ENCODE peak calls at places on chromosome 11, in nine cellular contexts. K is neural progenitor cell; Z is K562; D is CD4-positive, CD25-positive, alpha-beta regulatory T cell; Q is right atrium auricular region; F is OCI-LY7; L is lower lobe of right lung; O is breast epithelium; H is right cardiac atrium. W is an unnamed sample. For H3K4me1, the result is how much of the 10 kb centered on the place peaks cover.

GRCh38 chr11:112583246-112583893 is 322.7 kb upstream of the PLET1 start:
- DNase-seq in K (no peak), Q (no peak), O (no peak), H (no peak), L (no peak), Z (no peak), F (no peak), D (no peak), W (no peak)

GRCh38 chr11:43687120-43687791 is 6.7 kb downstream of the HSD17B12 start:
- DNase-seq in Z (no peak), O (no peak), D (no peak), K (no peak), H (peak), F (no peak), L (peak), Q (peak), W (peak)

GRCh38 chr11:59542142-59542810 is 30.9 kb downstream of the OR4D9 start:
- DNase-seq in L (no peak), F (no peak), H (no peak), D (no peak), O (no peak), Q (no peak), Z (no peak), K (no peak), W (no peak)

GRCh38 chr11:57798905-57799559 is 37.4 kb downstream of the CTNND1 start:
- DNase-seq in O (no peak), K (no peak), H (no peak), F (no peak), Z (peak), L (peak), D (no peak), Q (no peak), W (peak)

GRCh38 chr11:73404048-73404447 is 27.8 kb downstream of the RELT start:
- DNase-seq in O (no peak), K (peak), D (no peak), F (no peak), L (peak), H (peak), Q (no peak), Z (peak), W (peak)

GRCh38 chr11:26626346-26626745 is 54.3 kb upstream of the MUC15 start:
- DNase-seq in L (no peak), O (no peak), D (no peak), H (no peak), F (no peak), Q (no peak), Z (no peak), K (no peak), W (no peak)

GRCh38 chr11:18321991-18322711 is at the start of the genes GTF2H1 and HPS5:
- DNase-seq in L (peak), H (peak), F (peak), Z (peak), K (peak), Q (peak), D (peak), O (peak), W (peak)

GRCh38 chr11:43589601-43590250 is 90.8 kb upstream of the HSD17B12 start:
- DNase-seq in K (no peak), H (no peak), Q (no peak), D (no peak), L (no peak), F (no peak), O (no peak), Z (no peak), W (no peak)

GRCh38 chr11:44556735-44557409 is 8.6 kb upstream of the CD82 start:
- DNase-seq in O (no peak), K (peak), F (peak), Z (no peak), Q (peak), L (peak), H (peak), D (peak), W (peak)

GRCh38 chr11:77407613-77408012 is 66.3 kb downstream of the PAK1 start:
- DNase-seq in K (no peak), L (no peak), Q (no peak), F (no peak), O (peak), Z (no peak), D (no peak), H (no peak), W (peak)

GRCh38 chr11:65646921-65647701 is 9.2 kb downstream of the SIPA1 start:
- DNase-seq in O (peak), K (peak), L (peak), F (no peak), H (peak), Q (no peak), Z (peak), D (no peak), W (no peak)

GRCh38 chr11:35615911-35616900 is 2.1 kb upstream of the FJX1 start:
- DNase-seq in F (peak), D (peak), K (peak), Z (peak), O (no peak), H (no peak), L (no peak), Q (no peak), W (peak)

GRCh38 chr11:57349491-57350274 is 11.5 kb downstream of the P2RX3 start:
- DNase-seq in K (peak), F (peak), Z (peak), H (peak), D (peak), O (peak), Q (peak), L (peak), W (peak)

GRCh38 chr11:73241300-73241699 is 23.2 kb downstream of the P2RY2 start:
- DNase-seq in O (no peak), Z (no peak), D (no peak), F (no peak), K (no peak), Q (no peak), L (no peak), H (no peak), W (no peak)

GRCh38 chr11:47378836-47379170 is 456 bp upstream of the SPI1 start:
- DNase-seq in F (no peak), L (peak), H (no peak), Q (no peak), K (no peak), D (no peak), Z (no peak), O (no peak), W (no peak)

GRCh38 chr11:72842644-72843330 is 28.6 kb downstream of the ATG16L2 start:
- DNase-seq in D (no peak), Q (no peak), H (no peak), Z (no peak), K (no peak), O (no peak), L (no peak), F (no peak), W (no peak)

GRCh38 chr11:78282821-78283220 is 94.1 kb downstream of the USP35 start:
- DNase-seq in Z (no peak), F (no peak), Q (no peak), H (no peak), D (no peak), K (no peak), O (no peak), L (no peak), W (no peak)

GRCh38 chr11:114291381-114291780 is 4.8 kb upstream of the NNMT start:
- DNase-seq in D (no peak), F (no peak), Q (no peak), Z (no peak), K (no peak), H (no peak), L (no peak), O (no peak), W (no peak)

GRCh38 chr11:126282742-126283591 is at the start of gene TIRAP:
- DNase-seq in O (peak), F (peak), H (peak), L (peak), Z (peak), K (peak), Q (no peak), D (peak), W (peak)

GRCh38 chr11:126282361-126282741 is 542 bp upstream of the TIRAP start:
- DNase-seq in H (peak), Z (peak), K (peak), Q (peak), F (peak), L (no peak), D (peak), O (no peak), W (peak)

GRCh38 chr11:126280595-126280994 is 2.3 kb upstream of the TIRAP start:
- DNase-seq in Q (no peak), O (no peak), K (no peak), H (no peak), Z (no peak), D (peak), F (peak), L (no peak), W (no peak)

GRCh38 chr11:126281666-126282175 is 1.2 kb upstream of the TIRAP start:
- DNase-seq in K (no peak), F (no peak), Q (no peak), D (no peak), H (peak), O (no peak), L (no peak), Z (no peak), W (no peak)

GRCh38 chr11:126281245-126281644 is 1.6 kb upstream of the TIRAP start:
- DNase-seq in Z (no peak), Q (no peak), O (no peak), D (no peak), F (no peak), H (peak), L (peak), K (no peak), W (no peak)
- H3K27ac ChIP-seq in Z (no peak), Q (no peak), O (no peak), D (no peak), F (no peak), H (no peak), L (peak), K (no peak), W (no peak)

GRCh38 chr11:68457898-68458249 is 2.7 kb upstream of the PPP6R3 start:
- DNase-seq in K (no peak), H (no peak), O (no peak), Q (no peak), F (no peak), Z (no peak), D (no peak), L (peak), W (no peak)

GRCh38 chr11:68459886-68460740 is 439 bp upstream of the PPP6R3 start:
- DNase-seq in L (peak), Z (peak), Q (peak), F (peak), K (peak), D (peak), H (peak), O (peak), W (peak)

GRCh38 chr11:68463714-68464113 is 3.2 kb downstream of the PPP6R3 start:
- DNase-seq in Z (no peak), F (no peak), Q (no peak), O (no peak), K (no peak), L (no peak), H (no peak), D (no peak), W (no peak)

GRCh38 chr11:68460741-68461283 is at the start of gene PPP6R3:
- DNase-seq in D (no peak), F (no peak), Q (no peak), O (no peak), H (no peak), Z (no peak), L (no peak), K (no peak), W (no peak)

DNA sequence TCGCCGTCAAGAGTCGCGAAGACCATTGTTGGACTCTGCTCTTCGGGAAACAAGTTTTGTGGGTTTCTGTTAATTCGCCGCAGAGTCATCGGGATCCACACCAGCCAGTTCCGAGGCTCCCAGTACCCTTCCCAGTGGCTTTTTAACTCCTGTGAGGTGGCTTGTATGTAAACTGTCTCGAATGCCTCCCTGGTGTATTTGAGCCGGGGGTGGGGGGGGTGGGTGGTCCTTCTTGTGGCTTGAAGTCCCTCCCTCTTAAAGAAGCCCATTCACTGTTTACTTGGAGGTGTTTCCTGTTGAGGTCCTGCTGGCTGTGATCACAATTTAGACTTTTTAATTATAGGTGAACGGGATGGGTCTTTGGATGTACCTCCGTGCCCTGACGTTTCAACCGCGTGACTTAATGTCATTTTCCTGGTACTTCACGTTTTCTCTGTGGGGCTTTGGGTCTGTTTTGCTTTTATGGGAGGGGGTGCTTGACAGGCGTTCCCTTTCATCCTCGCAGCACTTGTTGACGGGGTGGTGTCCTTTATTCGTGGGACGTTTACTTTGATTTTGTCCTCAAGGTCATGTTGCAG is 821 bp downstream of the PPP6R3 start:
- DNase-seq in O (no peak), Z (no peak), L (no peak), H (no peak), K (no peak), F (peak), D (peak), Q (no peak), W (no peak)
- H3K4me1 ChIP-seq in O (under half), Z (under half), L (half or more), H (under half), K (under half), F (under half), D (under half), Q (under half), W (under half)

GRCh38 chr11:63945482-63946163 is 6.8 kb downstream of the NAA40 start:
- DNase-seq in O (peak), F (peak), D (peak), K (peak), H (peak), Q (peak), L (peak), Z (peak), W (peak)
- H3K27ac ChIP-seq in O (peak), F (no peak), D (no peak), K (peak), H (peak), Q (peak), L (peak), Z (no peak), W (peak)

GRCh38 chr11:9341638-9342137 is 27.3 kb upstream of the TMEM41B start:
- DNase-seq in F (no peak), Q (no peak), Z (no peak), L (no peak), H (no peak), D (no peak), O (no peak), K (no peak), W (no peak)
- H3K4me1 ChIP-seq in F (under half), Q (under half), Z (under half), L (under half), H (under half), D (under half), O (under half), K (under half), W (under half)

W was measured in heart right ventricle.